ENCODE peak calls at places on chromosome 3, in nine cellular contexts. R, S, D, O, X, Y, F, E and K are unnamed samples.

GRCh38 chr3:106317141-106318055 is 448.6 kb upstream of the CBLB start:
- DNase-seq in S (no peak), O (no peak), F (no peak), X (no peak), Y (no peak), R (no peak), E (no peak), D (no peak), K (no peak)

GRCh38 chr3:99969133-99969532 is 145.2 kb downstream of the FILIP1L start:
- DNase-seq in Y (no peak), O (no peak), F (no peak), X (no peak), D (no peak), S (no peak), R (no peak), E (no peak), K (no peak)

GRCh38 chr3:72629191-72629611 is 219.0 kb downstream of the SHQ1 start:
- DNase-seq in S (no peak), E (no peak), O (no peak), R (peak; percentile 49), Y (no peak), X (no peak), F (no peak), D (no peak), K (no peak)

GRCh38 chr3:52339612-52340011 is 23.5 kb downstream of the DNAH1 start:
- DNase-seq in D (peak; percentile 71), O (peak; percentile 49), Y (peak; percentile 40), E (peak; percentile 11), R (peak; percentile 84), S (no peak), F (peak; percentile 26), X (peak; percentile 86), K (peak; percentile 42)

GRCh38 chr3:100087203-100087602 is 27.1 kb downstream of the FILIP1L start:
- DNase-seq in Y (no peak), O (no peak), F (no peak), R (no peak), D (no peak), S (no peak), E (no peak), X (no peak), K (no peak)

GRCh38 chr3:70811880-70812279 is 499.4 kb upstream of the MDFIC2 start:
- DNase-seq in R (no peak), S (peak; percentile 37), O (no peak), D (peak; percentile 61), E (peak; percentile 10), Y (no peak), F (no peak), X (no peak), K (no peak)

GRCh38 chr3:59653405-59654119 is 603.7 kb upstream of the CFAP20DC start:
- DNase-seq in R (no peak), X (no peak), F (no peak), D (no peak), O (no peak), Y (no peak), S (no peak), E (no peak), K (no peak)

GRCh38 chr3:163043074-163043473 is 1546.5 kb downstream of the OTOL1 start:
- DNase-seq in O (no peak), E (no peak), X (peak; percentile 18), S (no peak), D (no peak), R (no peak), F (no peak), Y (no peak), K (no peak)

GRCh38 chr3:37990527-37990926 is at the start of gene VILL:
- DNase-seq in D (no peak), E (no peak), O (no peak), R (no peak), S (peak; percentile 11), Y (no peak), X (no peak), F (no peak), K (no peak)

GRCh38 chr3:45966371-45966780 is 23.1 kb downstream of the CXCR6 start:
- DNase-seq in E (no peak), Y (no peak), F (no peak), X (no peak), S (no peak), R (no peak), D (no peak), O (no peak), K (no peak)

GRCh38 chr3:99509224-99509623 is 129.2 kb upstream of the COL8A1 start:
- DNase-seq in R (no peak), E (no peak), D (peak; percentile 54), X (no peak), F (no peak), O (no peak), S (no peak), Y (no peak), K (no peak)

GRCh38 chr3:187016639-187017345 is 86.5 kb downstream of the ST6GAL1 start:
- DNase-seq in S (no peak), X (no peak), Y (no peak), O (no peak), F (no peak), E (no peak), D (no peak), R (peak; percentile 69), K (no peak)

GRCh38 chr3:64717411-64717810 is 29.6 kb upstream of the ADAMTS9 start:
- DNase-seq in Y (no peak), D (no peak), F (no peak), E (no peak), S (no peak), R (no peak), O (no peak), X (no peak), K (no peak)

GRCh38 chr3:14177580-14178246 is 688 bp downstream of the XPC start:
- DNase-seq in X (peak; percentile 2), S (no peak), F (no peak), E (no peak), D (no peak), O (no peak), R (peak; percentile 16), Y (no peak), K (no peak)

GRCh38 chr3:130386604-130387263 is 41.3 kb downstream of the COL6A5 start:
- DNase-seq in F (no peak), D (no peak), O (no peak), Y (no peak), E (no peak), X (no peak), R (no peak), S (no peak), K (no peak)

GRCh38 chr3:49511631-49512030 is 41.6 kb downstream of the DAG1 start:
- DNase-seq in F (no peak), D (no peak), E (no peak), X (no peak), S (no peak), O (no peak), R (no peak), Y (no peak), K (no peak)

GRCh38 chr3:50627407-50628051 is 10.6 kb downstream of the MAPKAPK3 start:
- DNase-seq in F (no peak), S (no peak), X (peak; percentile 88), R (no peak), D (no peak), E (no peak), Y (no peak), O (no peak), K (peak; percentile 54)

GRCh38 chr3:129383292-129383860 is 45.1 kb downstream of the EFCAB12 start:
- DNase-seq in Y (peak; percentile 8), D (no peak), S (no peak), X (peak; percentile 19), O (peak; percentile 48), F (peak; percentile 57), E (peak; percentile 9), R (peak; percentile 82), K (peak; percentile 58)

GRCh38 chr3:43106293-43106628 is 382 bp upstream of the POMGNT2 start:
- DNase-seq in F (no peak), R (no peak), X (peak; percentile 0), O (no peak), Y (no peak), D (no peak), S (no peak), E (no peak), K (no peak)

GRCh38 chr3:14353486-14353885 is 48.9 kb upstream of the SLC6A6 start:
- DNase-seq in O (no peak), R (no peak), Y (no peak), E (no peak), X (no peak), S (no peak), F (no peak), D (no peak), K (no peak)

GRCh38 chr3:10933021-10933420 is 59.5 kb upstream of the SLC6A1 start:
- DNase-seq in S (no peak), O (no peak), E (no peak), R (no peak), F (no peak), Y (no peak), X (no peak), D (no peak), K (no peak)

GRCh38 chr3:144106970-144107369 is 135.3 kb downstream of the DIPK2A start:
- DNase-seq in Y (no peak), S (no peak), R (no peak), E (no peak), D (no peak), O (no peak), X (no peak), F (no peak), K (no peak)

GRCh38 chr3:61663728-61664492 is 102.5 kb downstream of the PTPRG start:
- DNase-seq in F (no peak), R (no peak), O (no peak), X (peak; percentile 76), E (no peak), Y (no peak), S (no peak), D (peak; percentile 96), K (no peak)

GRCh38 chr3:57951106-57951882 is 56.9 kb upstream of the FLNB start:
- DNase-seq in O (no peak), S (peak; percentile 32), D (no peak), X (peak; percentile 33), F (peak; percentile 10), E (no peak), Y (no peak), R (no peak), K (peak; percentile 18)

GRCh38 chr3:190566043-190566933 is 52.4 kb downstream of the IL1RAP start:
- DNase-seq in E (no peak), F (peak; percentile 69), S (peak; percentile 64), R (no peak), X (peak; percentile 98), D (peak; percentile 99), O (peak; percentile 78), Y (peak; percentile 67), K (peak; percentile 89)

GRCh38 chr3:151101270-151101954 is 15.9 kb downstream of the MED12L start:
- DNase-seq in F (no peak), Y (no peak), X (no peak), O (no peak), E (no peak), R (no peak), S (no peak), D (no peak), K (no peak)

GRCh38 chr3:49718419-49719213 is 868 bp downstream of the AMIGO3 start:
- DNase-seq in X (no peak), D (no peak), F (no peak), E (no peak), S (no peak), R (no peak), O (no peak), Y (no peak), K (peak; percentile 33)